ENCODE peak calls at places on chromosomes 11 and 22, in seven cellular contexts. One of them, this sample, is unnamed.

GRCh38 chr22:17851754-17852153 is 77.5 kb upstream of the BID start:
- DNase-seq in H1: no peak
- DNase-seq in HCT116: no peak
- DNase-seq in SK-N-SH: no peak
- DNase-seq in HepG2: no peak
- DNase-seq in K562: no peak
- DNase-seq in GM12878: no peak
- DNase-seq in this sample: no peak

GRCh38 chr22:48494968-48495750 is 1332.5 kb downstream of the BRD1 start:
- DNase-seq in H1: no peak
- DNase-seq in HCT116: no peak
- DNase-seq in SK-N-SH: no peak
- DNase-seq in HepG2: no peak
- DNase-seq in K562: no peak
- DNase-seq in GM12878: no peak
- DNase-seq in this sample: no peak

GRCh38 chr11:113874920-113875413 is 405 bp downstream of the USP28 start:
- DNase-seq in H1: no peak
- DNase-seq in HCT116: no peak
- DNase-seq in SK-N-SH: peak
- DNase-seq in HepG2: no peak
- DNase-seq in K562: no peak
- DNase-seq in GM12878: no peak
- DNase-seq in this sample: no peak

GRCh38 chr11:118901494-118902335 is 18.0 kb downstream of the CXCR5 start:
- DNase-seq in H1: no peak
- DNase-seq in HCT116: no peak
- DNase-seq in SK-N-SH: no peak
- DNase-seq in HepG2: no peak
- DNase-seq in K562: no peak
- DNase-seq in GM12878: no peak
- DNase-seq in this sample: no peak

GRCh38 chr11:82191690-82192089 is 542.0 kb downstream of the FAM181B start:
- DNase-seq in H1: no peak
- DNase-seq in HCT116: no peak
- DNase-seq in SK-N-SH: peak
- DNase-seq in HepG2: no peak
- DNase-seq in K562: no peak
- DNase-seq in GM12878: no peak
- DNase-seq in this sample: no peak

GRCh38 chr11:70644343-70645060 is 246.2 kb downstream of the CTTN start:
- DNase-seq in H1: no peak
- DNase-seq in HCT116: no peak
- DNase-seq in SK-N-SH: no peak
- DNase-seq in HepG2: no peak
- DNase-seq in K562: no peak
- DNase-seq in GM12878: no peak
- DNase-seq in this sample: no peak

GRCh38 chr11:32145282-32145681 is 54.4 kb downstream of the RCN1 start:
- DNase-seq in H1: no peak
- DNase-seq in HCT116: no peak
- DNase-seq in SK-N-SH: no peak
- DNase-seq in HepG2: no peak
- DNase-seq in K562: no peak
- DNase-seq in GM12878: no peak
- DNase-seq in this sample: no peak

GRCh38 chr11:71214553-71215371 is 37.6 kb downstream of the SHANK2 start:
- DNase-seq in H1: no peak
- DNase-seq in HCT116: no peak
- DNase-seq in SK-N-SH: no peak
- DNase-seq in HepG2: no peak
- DNase-seq in K562: no peak
- DNase-seq in GM12878: no peak
- DNase-seq in this sample: no peak

GRCh38 chr11:103055174-103055890 is 36.6 kb downstream of the DCUN1D5 start:
- DNase-seq in H1: no peak
- DNase-seq in HCT116: peak
- DNase-seq in SK-N-SH: peak
- DNase-seq in HepG2: peak
- DNase-seq in K562: peak
- DNase-seq in GM12878: no peak
- DNase-seq in this sample: peak

GRCh38 chr11:126720539-126721235 is 279.9 kb downstream of the KIRREL3 start:
- DNase-seq in H1: no peak
- DNase-seq in HCT116: no peak
- DNase-seq in SK-N-SH: no peak
- DNase-seq in HepG2: no peak
- DNase-seq in K562: no peak
- DNase-seq in GM12878: no peak
- DNase-seq in this sample: no peak
- TF ChIP-seq SIN3A in H1: no peak
- TF ChIP-seq SIN3A in HCT116: no peak
- TF ChIP-seq SIN3A in SK-N-SH: no peak
- TF ChIP-seq SIN3A in HepG2: no peak
- TF ChIP-seq SIN3A in K562: no peak
- TF ChIP-seq SIN3A in GM12878: no peak
- TF ChIP-seq SIN3A in this sample: no peak

GRCh38 chr22:37226514-37226913 is 14.2 kb upstream of the SSTR3 start:
- DNase-seq in H1: no peak
- DNase-seq in HCT116: no peak
- DNase-seq in SK-N-SH: no peak
- DNase-seq in HepG2: no peak
- DNase-seq in K562: no peak
- DNase-seq in GM12878: no peak
- DNase-seq in this sample: no peak
- H3K27ac ChIP-seq in H1: no peak
- H3K27ac ChIP-seq in HCT116: no peak
- H3K27ac ChIP-seq in SK-N-SH: no peak
- H3K27ac ChIP-seq in HepG2: no peak
- H3K27ac ChIP-seq in K562: no peak
- H3K27ac ChIP-seq in GM12878: no peak
- H3K27ac ChIP-seq in this sample: no peak

DNA sequence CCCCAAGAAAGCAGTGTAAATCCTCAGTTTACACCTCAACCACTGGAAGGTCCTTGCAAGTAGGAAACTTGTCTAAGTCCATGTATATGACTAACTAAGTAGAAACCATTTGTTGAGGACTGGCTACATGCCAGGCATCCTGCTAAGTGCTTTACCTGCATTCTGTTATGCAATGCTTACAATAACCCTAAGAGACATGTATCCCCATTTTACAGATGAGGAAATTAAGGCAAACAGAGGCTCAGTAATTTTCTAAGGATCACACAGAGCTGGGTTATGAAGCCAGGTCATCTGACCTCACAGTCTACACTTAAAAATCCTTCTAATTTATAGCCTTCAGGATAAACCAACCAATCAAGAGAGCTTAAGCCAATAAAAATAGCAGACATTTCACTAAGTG is 1.5 kb downstream of the TIMM10 start:
- DNase-seq in H1: no peak
- DNase-seq in HCT116: no peak
- DNase-seq in SK-N-SH: no peak
- DNase-seq in HepG2: no peak
- DNase-seq in K562: no peak
- DNase-seq in GM12878: no peak
- DNase-seq in this sample: no peak
- H3K4me3 ChIP-seq in H1: no peak
- H3K4me3 ChIP-seq in HCT116: peak
- H3K4me3 ChIP-seq in SK-N-SH: no peak
- H3K4me3 ChIP-seq in HepG2: no peak
- H3K4me3 ChIP-seq in K562: peak
- H3K4me3 ChIP-seq in GM12878: no peak
- H3K4me3 ChIP-seq in this sample: no peak

GRCh38 chr22:32518848-32519247 is 44.2 kb downstream of the FBXO7 start:
- DNase-seq in H1: no peak
- DNase-seq in HCT116: peak
- DNase-seq in SK-N-SH: no peak
- DNase-seq in HepG2: no peak
- DNase-seq in K562: no peak
- DNase-seq in GM12878: no peak
- DNase-seq in this sample: no peak
- TF ChIP-seq SIN3A in H1: no peak
- TF ChIP-seq SIN3A in HCT116: no peak
- TF ChIP-seq SIN3A in SK-N-SH: no peak
- TF ChIP-seq SIN3A in HepG2: no peak
- TF ChIP-seq SIN3A in K562: no peak
- TF ChIP-seq SIN3A in GM12878: no peak
- TF ChIP-seq SIN3A in this sample: no peak

GRCh38 chr22:19060356-19061009 is 61.7 kb downstream of the DGCR2 start:
- DNase-seq in H1: no peak
- DNase-seq in HCT116: no peak
- DNase-seq in SK-N-SH: no peak
- DNase-seq in HepG2: no peak
- DNase-seq in K562: no peak
- DNase-seq in GM12878: no peak
- DNase-seq in this sample: no peak

GRCh38 chr22:19063581-19064353 is 58.4 kb downstream of the DGCR2 start:
- DNase-seq in H1: no peak
- DNase-seq in HCT116: no peak
- DNase-seq in SK-N-SH: no peak
- DNase-seq in HepG2: no peak
- DNase-seq in K562: no peak
- DNase-seq in GM12878: no peak
- DNase-seq in this sample: no peak

GRCh38 chr22:19062909-19063308 is 59.3 kb downstream of the DGCR2 start:
- DNase-seq in H1: no peak
- DNase-seq in HCT116: no peak
- DNase-seq in SK-N-SH: no peak
- DNase-seq in HepG2: no peak
- DNase-seq in K562: no peak
- DNase-seq in GM12878: no peak
- DNase-seq in this sample: no peak

GRCh38 chr22:19061471-19062138 is 60.6 kb downstream of the DGCR2 start:
- DNase-seq in H1: no peak
- DNase-seq in HCT116: no peak
- DNase-seq in SK-N-SH: no peak
- DNase-seq in HepG2: no peak
- DNase-seq in K562: no peak
- DNase-seq in GM12878: no peak
- DNase-seq in this sample: no peak

GRCh38 chr22:19062139-19062789 is 59.9 kb downstream of the DGCR2 start:
- DNase-seq in H1: no peak
- DNase-seq in HCT116: no peak
- DNase-seq in SK-N-SH: no peak
- DNase-seq in HepG2: no peak
- DNase-seq in K562: no peak
- DNase-seq in GM12878: no peak
- DNase-seq in this sample: no peak
- H3K27ac ChIP-seq in H1: no peak
- H3K27ac ChIP-seq in HCT116: no peak
- H3K27ac ChIP-seq in SK-N-SH: no peak
- H3K27ac ChIP-seq in HepG2: no peak
- H3K27ac ChIP-seq in K562: no peak
- H3K27ac ChIP-seq in GM12878: no peak
- H3K27ac ChIP-seq in this sample: no peak

DNA sequence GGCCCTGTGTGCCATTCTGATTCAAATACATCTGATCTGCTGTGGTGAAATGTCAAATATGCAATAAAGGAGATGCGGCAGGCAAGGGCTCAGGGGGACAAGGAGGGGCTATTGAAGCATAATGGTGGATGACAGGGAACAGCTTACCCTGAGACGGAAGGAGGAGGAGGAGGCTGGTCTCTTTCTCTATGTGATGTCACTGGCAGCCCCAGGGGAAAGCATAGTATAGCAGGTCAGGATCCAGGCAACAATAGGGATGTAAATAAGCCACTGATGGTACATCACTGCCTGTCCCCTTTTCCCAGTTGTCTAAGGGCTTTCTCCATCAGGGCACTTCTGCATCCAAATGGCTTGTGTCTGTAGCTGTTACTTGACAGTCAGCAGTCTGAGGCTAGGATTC is 351.0 kb upstream of the SYN3 start:
- DNase-seq in H1: no peak
- DNase-seq in HCT116: no peak
- DNase-seq in SK-N-SH: no peak
- DNase-seq in HepG2: no peak
- DNase-seq in K562: no peak
- DNase-seq in GM12878: no peak
- DNase-seq in this sample: no peak
- H3K4me3 ChIP-seq in H1: no peak
- H3K4me3 ChIP-seq in HCT116: no peak
- H3K4me3 ChIP-seq in SK-N-SH: no peak
- H3K4me3 ChIP-seq in HepG2: no peak
- H3K4me3 ChIP-seq in K562: no peak
- H3K4me3 ChIP-seq in GM12878: no peak
- H3K4me3 ChIP-seq in this sample: no peak

GRCh38 chr11:72875736-72876135 is 61.5 kb downstream of the ATG16L2 start:
- DNase-seq in H1: no peak
- DNase-seq in HCT116: no peak
- DNase-seq in SK-N-SH: no peak
- DNase-seq in HepG2: no peak
- DNase-seq in K562: no peak
- DNase-seq in GM12878: no peak
- DNase-seq in this sample: no peak
- TF ChIP-seq SIN3A in H1: no peak
- TF ChIP-seq SIN3A in HCT116: no peak
- TF ChIP-seq SIN3A in SK-N-SH: no peak
- TF ChIP-seq SIN3A in HepG2: no peak
- TF ChIP-seq SIN3A in K562: no peak
- TF ChIP-seq SIN3A in GM12878: no peak
- TF ChIP-seq SIN3A in this sample: no peak

GRCh38 chr11:101866619-101867491 is 48.0 kb upstream of the CEP126 start:
- DNase-seq in H1: no peak
- DNase-seq in HCT116: no peak
- DNase-seq in SK-N-SH: no peak
- DNase-seq in HepG2: peak
- DNase-seq in K562: no peak
- DNase-seq in GM12878: no peak
- DNase-seq in this sample: no peak

GRCh38 chr11:101864098-101864497 is 50.7 kb upstream of the CEP126 start:
- DNase-seq in H1: no peak
- DNase-seq in HCT116: no peak
- DNase-seq in SK-N-SH: no peak
- DNase-seq in HepG2: no peak
- DNase-seq in K562: no peak
- DNase-seq in GM12878: no peak
- DNase-seq in this sample: no peak

GRCh38 chr11:101862410-101863233 is 52.2 kb upstream of the CEP126 start:
- DNase-seq in H1: no peak
- DNase-seq in HCT116: peak
- DNase-seq in SK-N-SH: peak
- DNase-seq in HepG2: peak
- DNase-seq in K562: no peak
- DNase-seq in GM12878: no peak
- DNase-seq in this sample: no peak

GRCh38 chr11:101860694-101861371 is 54.0 kb upstream of the CEP126 start:
- DNase-seq in H1: peak
- DNase-seq in HCT116: peak
- DNase-seq in SK-N-SH: peak
- DNase-seq in HepG2: peak
- DNase-seq in K562: peak
- DNase-seq in GM12878: no peak
- DNase-seq in this sample: peak

GRCh38 chr11:101863361-101863760 is 51.4 kb upstream of the CEP126 start:
- DNase-seq in H1: no peak
- DNase-seq in HCT116: no peak
- DNase-seq in SK-N-SH: no peak
- DNase-seq in HepG2: no peak
- DNase-seq in K562: no peak
- DNase-seq in GM12878: no peak
- DNase-seq in this sample: no peak
- H3K27ac ChIP-seq in H1: no peak
- H3K27ac ChIP-seq in HCT116: no peak
- H3K27ac ChIP-seq in SK-N-SH: no peak
- H3K27ac ChIP-seq in HepG2: peak
- H3K27ac ChIP-seq in K562: no peak
- H3K27ac ChIP-seq in GM12878: no peak
- H3K27ac ChIP-seq in this sample: peak

This sample was measured in Panc1.